ENCODE peak calls at places on chromosomes 4 and X, in four cellular contexts. J is DND-41, Z is body of pancreas, Q is dorsolateral prefrontal cortex. N is an unnamed sample.

GRCh38 chr4:165493359-165493758 is 114.6 kb downstream of the CPE start:
- DNase-seq in J (peak), Z (peak), Q (peak), N (peak)

GRCh38 chr4:113049421-113050355 is at the start of gene ANK2:
- DNase-seq in J (no peak), Z (no peak), Q (peak), N (no peak)

GRCh38 chr4:78962597-78963115 is 23.4 kb upstream of the PAQR3 start:
- DNase-seq in J (no peak), Z (no peak), Q (no peak), N (no peak)

GRCh38 chrX:68835468-68835867 is 6.6 kb downstream of the EFNB1 start:
- DNase-seq in J (no peak), Z (no peak), Q (no peak), N (no peak)

GRCh38 chr4:179076865-179077264 is 1634.6 kb upstream of the AGA start:
- DNase-seq in J (no peak), Z (no peak), Q (no peak), N (no peak)

GRCh38 chrX:23666282-23666681 is 1.0 kb upstream of the PRDX4 start:
- DNase-seq in J (no peak), Z (no peak), Q (no peak), N (no peak)

GRCh38 chr4:38503689-38504395 is 160.2 kb upstream of the KLF3 start:
- DNase-seq in J (no peak), Z (no peak), Q (no peak), N (no peak)

GRCh38 chr4:109921384-109921808 is 8.7 kb downstream of the EGF start:
- DNase-seq in J (no peak), Z (no peak), Q (no peak), N (no peak)

GRCh38 chr4:98566491-98567008 is 91.9 kb downstream of the TSPAN5 start:
- DNase-seq in J (peak), Z (no peak), Q (peak), N (no peak)

GRCh38 chrX:7219153-7219705 is 71.3 kb upstream of the PUDP start:
- DNase-seq in J (no peak), Z (no peak), Q (no peak), N (no peak)

DNA sequence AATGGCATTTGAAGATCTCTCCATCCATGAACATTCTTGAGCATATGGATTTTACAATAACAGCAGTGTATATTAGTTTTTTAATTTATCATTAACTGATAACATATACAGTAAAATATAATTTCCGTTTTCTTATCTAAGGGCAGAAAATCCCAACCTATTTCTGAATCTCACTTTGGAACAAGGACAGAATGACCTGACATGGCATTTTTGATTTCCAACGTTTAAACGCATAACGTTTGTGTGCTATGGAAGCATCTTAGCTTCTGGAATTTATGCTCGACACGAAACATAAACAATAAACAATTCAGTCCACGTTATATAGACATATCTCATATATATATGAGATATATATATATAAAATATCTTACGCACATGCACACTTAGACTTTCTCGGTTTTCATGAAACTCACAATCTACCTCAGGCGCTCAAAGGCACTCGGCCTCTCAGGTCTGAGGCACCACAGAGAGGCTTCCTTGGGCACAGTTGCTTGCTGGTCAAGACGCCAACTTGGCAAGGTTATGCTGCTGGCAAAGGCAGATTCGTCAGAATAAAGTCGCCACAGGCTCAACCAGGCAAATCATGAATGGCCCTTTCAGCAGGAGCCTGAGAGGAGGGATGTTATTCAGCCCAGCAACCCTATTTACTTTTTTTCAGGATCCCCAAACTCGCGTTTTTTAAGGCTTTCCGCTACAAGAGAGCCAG is 1.0 kb upstream of the UGT8 start:
- DNase-seq in J (no peak), Z (peak), Q (peak), N (no peak)
- H3K4me3 ChIP-seq in J (no peak), Z (peak), Q (peak), N (no peak)

GRCh38 chr4:41360214-41360910 is 103.6 kb downstream of the UCHL1 start:
- DNase-seq in J (no peak), Z (peak), Q (peak), N (no peak)
- H3K4me3 ChIP-seq in J (no peak), Z (peak), Q (peak), N (no peak)

GRCh38 chr4:190016369-190017289 is 10.4 kb downstream of the FRG2 start:
- DNase-seq in J (no peak), Z (no peak), Q (no peak), N (no peak)

GRCh38 chr4:190018201-190018920 is 8.7 kb downstream of the FRG2 start:
- DNase-seq in J (no peak), Z (no peak), Q (no peak), N (no peak)

GRCh38 chr4:190017357-190018200 is 9.5 kb downstream of the FRG2 start:
- DNase-seq in J (no peak), Z (no peak), Q (no peak), N (no peak)

GRCh38 chr4:190014771-190015537 is 12.1 kb downstream of the FRG2 start:
- DNase-seq in J (no peak), Z (no peak), Q (no peak), N (no peak)

GRCh38 chr4:190015538-190016368 is 11.3 kb downstream of the FRG2 start:
- DNase-seq in J (no peak), Z (no peak), Q (no peak), N (no peak)
- H3K4me3 ChIP-seq in J (no peak), Z (no peak), Q (no peak), N (no peak)

DNA sequence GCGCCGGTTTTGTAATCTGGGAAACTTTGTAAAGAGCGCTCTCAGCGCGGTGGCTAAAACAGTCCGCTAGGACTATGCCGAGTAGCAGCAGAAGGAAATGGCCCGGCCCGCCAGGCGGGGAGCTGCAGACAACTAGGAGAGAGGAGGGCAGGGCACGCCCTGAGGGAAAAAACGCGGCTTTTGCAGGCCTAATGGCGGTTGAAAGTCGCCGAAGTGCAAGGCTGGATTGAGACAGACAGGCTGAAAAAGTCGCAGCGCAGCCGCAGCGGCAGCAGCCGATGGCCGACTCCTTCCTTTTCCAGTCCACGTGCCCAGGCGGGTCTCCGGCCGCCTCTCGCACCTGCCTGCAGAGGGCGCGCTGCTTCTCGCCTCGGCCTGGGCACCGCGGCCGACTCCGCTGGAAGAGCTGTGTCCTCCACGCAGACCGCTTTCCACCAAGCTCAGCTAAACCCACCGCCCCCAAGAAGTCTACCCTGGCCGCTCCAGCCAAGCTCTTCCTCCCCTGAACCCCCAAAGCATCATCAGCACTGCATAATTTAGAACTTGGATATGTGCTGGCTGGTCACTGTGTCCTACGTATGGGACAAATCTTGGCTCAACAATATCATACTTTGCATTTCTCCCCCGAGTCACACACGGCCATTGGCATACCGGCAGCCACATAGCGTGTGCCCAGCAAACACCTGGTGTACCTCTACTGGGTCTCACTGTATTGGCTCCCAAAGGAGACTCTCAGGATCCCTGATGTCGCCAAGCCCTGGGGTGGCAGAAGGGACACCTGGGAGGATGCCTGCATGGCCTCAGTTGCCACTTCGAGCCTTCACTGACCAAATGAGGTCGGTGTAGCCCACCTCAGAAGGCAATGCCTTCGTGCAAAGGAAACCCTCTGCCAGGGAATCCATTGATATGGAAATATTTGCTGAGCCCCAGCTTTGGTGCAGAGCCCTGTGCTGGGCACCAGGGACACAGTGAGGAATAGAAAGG is 14.5 kb downstream of the SLC25A5 start:
- DNase-seq in J (no peak), Z (peak), Q (peak), N (peak)
- H3K4me3 ChIP-seq in J (no peak), Z (no peak), Q (peak), N (peak)

GRCh38 chrX:9341305-9342201 is 123.3 kb upstream of the TBL1X start:
- DNase-seq in J (peak), Z (peak), Q (peak), N (peak)
- H3K4me3 ChIP-seq in J (peak), Z (no peak), Q (peak), N (peak)

DNA sequence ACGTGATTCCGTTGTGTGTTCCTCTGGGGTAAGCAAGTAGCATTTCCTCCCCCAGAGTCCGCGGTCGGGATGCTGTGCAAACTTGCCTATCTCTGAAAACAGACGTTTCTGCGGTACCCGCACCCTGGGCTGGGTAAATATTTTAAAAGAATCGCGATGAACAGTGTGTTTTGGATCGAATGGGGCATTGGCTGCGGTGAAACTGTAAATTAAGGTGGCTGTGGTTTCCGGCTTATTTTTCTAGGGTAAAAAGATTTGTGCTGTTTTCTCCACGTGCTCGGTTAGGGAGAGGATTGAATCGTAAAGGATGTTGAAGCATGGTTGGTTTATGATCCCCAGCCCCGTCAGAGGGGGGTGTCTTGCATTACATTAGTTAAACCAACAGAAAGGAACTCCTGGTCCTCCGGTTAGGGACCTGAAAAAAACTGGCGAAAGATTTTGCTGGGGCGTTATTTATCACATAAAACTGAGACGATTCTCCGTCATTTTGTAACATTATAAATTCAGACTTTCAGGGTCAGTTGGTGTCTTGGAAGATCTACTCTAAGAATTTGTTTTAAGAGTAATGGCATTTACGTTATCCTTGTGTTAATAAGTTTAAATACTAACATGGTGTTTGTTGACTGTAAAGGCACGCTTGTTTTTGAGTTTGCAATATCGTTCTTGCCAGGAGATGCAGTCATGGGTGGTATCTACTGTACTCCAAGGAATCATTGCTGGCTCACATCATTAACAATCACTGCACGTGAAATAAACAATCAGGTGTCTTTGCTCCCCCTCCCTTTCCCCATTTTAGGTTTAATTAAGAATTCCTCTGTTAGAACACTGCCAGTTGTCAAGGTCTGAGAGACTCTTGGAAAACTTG is 1.4 kb downstream of the HHIP start:
- DNase-seq in J (peak), Z (no peak), Q (no peak), N (no peak)
- H3K4me3 ChIP-seq in J (peak), Z (no peak), Q (peak), N (no peak)

GRCh38 chr4:2797545-2798305 is 4.8 kb downstream of the SH3BP2 start:
- DNase-seq in J (peak), Z (peak), Q (peak), N (no peak)
- H3K4me3 ChIP-seq in J (no peak), Z (no peak), Q (no peak), N (peak)

GRCh38 chr4:185737489-185738037 is 74.4 kb downstream of the SORBS2 start:
- DNase-seq in J (no peak), Z (no peak), Q (no peak), N (no peak)
- H3K4me3 ChIP-seq in J (no peak), Z (no peak), Q (peak), N (no peak)

DNA sequence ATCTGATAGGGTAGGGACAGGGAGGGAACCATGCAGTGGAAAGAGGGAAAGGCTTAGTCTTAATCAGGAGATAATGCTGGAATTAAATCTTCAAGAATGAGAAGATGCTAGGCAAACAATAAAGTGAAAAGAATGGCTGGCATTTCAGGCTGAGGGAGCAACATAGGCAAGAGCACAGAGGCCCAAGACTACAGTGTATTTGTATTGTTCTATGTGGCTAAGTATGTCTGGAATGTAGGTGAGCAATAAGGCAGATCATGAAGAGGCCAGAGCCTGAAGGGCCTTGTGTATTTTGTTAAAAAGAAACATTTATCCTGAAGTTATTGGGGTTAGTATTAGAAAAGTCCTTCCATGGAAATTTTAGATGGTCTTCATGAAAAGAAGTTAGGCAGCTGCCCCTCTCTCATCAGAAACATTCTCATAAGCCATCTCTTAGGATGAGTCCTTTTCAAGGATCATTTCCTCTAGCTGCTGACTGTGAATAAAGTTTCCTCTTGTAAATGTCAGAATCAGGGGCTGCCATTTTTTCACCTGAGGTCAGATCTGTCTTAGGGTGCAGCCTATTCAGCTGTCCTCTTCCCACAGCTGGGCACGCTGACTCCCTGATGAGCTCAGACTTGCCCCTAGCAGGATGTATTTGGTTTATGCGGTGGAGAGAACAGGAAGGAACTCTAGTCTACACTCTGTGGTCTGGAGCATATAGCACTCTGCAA is 46.3 kb downstream of the ATP10D start:
- DNase-seq in J (peak), Z (no peak), Q (no peak), N (peak)
- H3K4me3 ChIP-seq in J (no peak), Z (no peak), Q (no peak), N (peak)

GRCh38 chr4:185654965-185655554 is 119.8 kb upstream of the PDLIM3 start:
- DNase-seq in J (no peak), Z (no peak), Q (no peak), N (no peak)

GRCh38 chr4:185651851-185652250 is 116.5 kb upstream of the PDLIM3 start:
- DNase-seq in J (no peak), Z (no peak), Q (no peak), N (no peak)

GRCh38 chr4:185656467-185656890 is 121.2 kb upstream of the PDLIM3 start:
- DNase-seq in J (no peak), Z (peak), Q (peak), N (no peak)

GRCh38 chr4:185657191-185657590 is 121.9 kb upstream of the PDLIM3 start:
- DNase-seq in J (no peak), Z (no peak), Q (no peak), N (no peak)

GRCh38 chr4:185654311-185654710 is 119.0 kb upstream of the PDLIM3 start:
- DNase-seq in J (no peak), Z (no peak), Q (no peak), N (no peak)
- H3K4me3 ChIP-seq in J (no peak), Z (no peak), Q (no peak), N (no peak)